ENCODE peak calls at places on chromosome 10, in eight cellular contexts. V, A, B, Q, F, J, R and T are unnamed samples.

GRCh38 chr10:71272122-71272771 is 46.8 kb upstream of the SLC29A3 start:
- DNase-seq in V (no peak), F (no peak), R (no peak), B (no peak), A (peak; percentile 80), J (no peak), Q (no peak), T (no peak)

GRCh38 chr10:35259769-35260397 is 76.4 kb upstream of the CCNY start:
- DNase-seq in V (no peak), J (no peak), R (no peak), Q (no peak), B (no peak), F (peak; percentile 14), A (no peak), T (peak; percentile 72)

GRCh38 chr10:127157506-127158205 is 38.7 kb downstream of the INSYN2A start:
- DNase-seq in A (no peak), R (no peak), B (no peak), Q (no peak), J (no peak), V (no peak), F (no peak), T (no peak)

GRCh38 chr10:91758303-91759146 is 39.7 kb upstream of the TNKS2 start:
- DNase-seq in J (no peak), A (peak; percentile 36), V (peak; percentile 84), F (peak; percentile 72), B (peak; percentile 11), Q (peak; percentile 65), R (peak; percentile 11), T (peak; percentile 39)

GRCh38 chr10:99329891-99330674 is 927 bp downstream of the CNNM1 start:
- DNase-seq in R (no peak), F (no peak), B (no peak), V (peak; percentile 59), Q (no peak), A (peak; percentile 83), J (no peak), T (no peak)

GRCh38 chr10:123348721-123349120 is 194.5 kb downstream of the BUB3 start:
- DNase-seq in B (no peak), Q (no peak), R (no peak), J (no peak), F (no peak), A (no peak), V (no peak), T (no peak)

GRCh38 chr10:125060038-125060437 is 100.3 kb downstream of the CTBP2 start:
- DNase-seq in V (no peak), B (no peak), J (no peak), R (no peak), F (no peak), Q (no peak), A (no peak), T (no peak)

GRCh38 chr10:76621886-76622620 is 1015.6 kb downstream of the KCNMA1 start:
- DNase-seq in B (no peak), V (no peak), Q (no peak), F (no peak), A (no peak), J (no peak), R (no peak), T (no peak)

GRCh38 chr10:58590152-58590551 is 77.5 kb downstream of the BICC1 start:
- DNase-seq in J (no peak), B (no peak), Q (no peak), F (no peak), R (no peak), A (peak; percentile 5), V (no peak), T (no peak)

GRCh38 chr10:86509145-86509544 is 12.4 kb downstream of the WAPL start:
- DNase-seq in Q (no peak), V (no peak), B (no peak), A (no peak), R (no peak), F (no peak), J (no peak), T (no peak)

GRCh38 chr10:47028466-47028865 is 117.2 kb downstream of the PTPN20 start:
- DNase-seq in V (no peak), A (no peak), Q (no peak), R (no peak), J (no peak), F (no peak), B (no peak), T (no peak)

GRCh38 chr10:29841724-29842649 is 207.2 kb upstream of the SVIL start:
- DNase-seq in R (no peak), Q (no peak), J (no peak), F (peak; percentile 56), V (peak; percentile 56), A (peak; percentile 77), B (no peak), T (no peak)

GRCh38 chr10:35271086-35271834 is 65.0 kb upstream of the CCNY start:
- DNase-seq in R (no peak), V (no peak), Q (no peak), A (no peak), F (no peak), J (no peak), B (no peak), T (no peak)

GRCh38 chr10:129552119-129552518 is 85.1 kb downstream of the MGMT start:
- DNase-seq in J (no peak), Q (no peak), B (no peak), V (no peak), R (peak; percentile 17), F (no peak), A (no peak), T (no peak)

GRCh38 chr10:123808873-123809272 is 82.7 kb downstream of the CPXM2 start:
- DNase-seq in J (no peak), Q (peak; percentile 21), V (no peak), A (no peak), F (no peak), B (no peak), R (no peak), T (peak; percentile 25)

GRCh38 chr10:6091630-6092029 is 2.8 kb downstream of the RBM17 start:
- DNase-seq in Q (no peak), R (no peak), B (no peak), F (no peak), A (no peak), J (no peak), V (no peak), T (no peak)

GRCh38 chr10:6406220-6407033 is 173.6 kb downstream of the PRKCQ start:
- DNase-seq in V (peak; percentile 41), R (no peak), J (no peak), F (peak; percentile 8), Q (peak; percentile 18), B (peak; percentile 29), A (peak; percentile 39), T (no peak)

GRCh38 chr10:60429084-60429849 is 39.6 kb upstream of the ANK3 start:
- DNase-seq in R (no peak), Q (no peak), J (no peak), V (no peak), A (no peak), B (no peak), F (no peak), T (no peak)

GRCh38 chr10:34875061-34875460 is 60.0 kb upstream of the PARD3 start:
- DNase-seq in B (no peak), V (no peak), J (no peak), A (no peak), R (no peak), F (no peak), Q (no peak), T (no peak)

GRCh38 chr10:62614389-62615157 is 189.9 kb upstream of the ADO start:
- DNase-seq in F (no peak), V (no peak), B (no peak), A (no peak), Q (no peak), J (no peak), R (peak; percentile 82), T (no peak)

GRCh38 chr10:69278446-69278963 is at the start of gene HK1:
- DNase-seq in J (no peak), B (no peak), F (no peak), Q (no peak), A (no peak), V (peak; percentile 15), R (no peak), T (no peak)

GRCh38 chr10:1939016-1939415 is 201.7 kb upstream of the ADARB2 start:
- DNase-seq in F (no peak), R (no peak), V (no peak), Q (no peak), B (no peak), J (no peak), A (no peak), T (no peak)
- TF ChIP-seq REST in F (no peak), R (no peak), V (no peak), Q (no peak), B (no peak), J (no peak), A (no peak), T (no peak)

DNA sequence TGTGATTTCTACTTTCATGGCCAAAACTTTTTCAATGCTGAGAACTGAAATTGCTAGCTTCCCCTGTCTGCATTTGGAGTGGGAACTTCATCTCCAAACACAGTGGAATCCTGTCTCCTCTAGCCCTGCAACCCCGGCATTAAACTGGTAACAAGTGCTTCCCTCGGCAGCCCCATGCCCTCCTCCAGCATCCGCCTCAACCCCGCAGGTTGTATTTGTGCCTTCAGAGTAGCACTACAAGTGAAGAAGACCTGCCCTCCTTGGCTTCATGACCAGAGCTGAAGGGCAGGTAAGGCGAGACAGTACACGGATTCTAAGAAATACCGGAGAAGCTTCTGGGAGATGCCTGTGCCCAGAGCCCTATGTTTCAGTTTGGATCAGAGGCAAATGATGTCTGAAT is 16.9 kb downstream of the C10orf53 start:
- DNase-seq in Q (no peak), F (no peak), A (no peak), J (no peak), R (no peak), V (no peak), B (no peak), T (no peak)
- H3K27me3 ChIP-seq in Q (peaks cover 22% of the 10 kb centered on the region), F (peaks cover 52% of the 10 kb centered on the region), A (no peaks in the 10 kb centered on the region), J (peaks cover 4% of the 10 kb centered on the region), R (peaks cover 6% of the 10 kb centered on the region), V (peaks cover 65% of the 10 kb centered on the region), B (peaks cover 38% of the 10 kb centered on the region), T (peaks cover 12% of the 10 kb centered on the region)

DNA sequence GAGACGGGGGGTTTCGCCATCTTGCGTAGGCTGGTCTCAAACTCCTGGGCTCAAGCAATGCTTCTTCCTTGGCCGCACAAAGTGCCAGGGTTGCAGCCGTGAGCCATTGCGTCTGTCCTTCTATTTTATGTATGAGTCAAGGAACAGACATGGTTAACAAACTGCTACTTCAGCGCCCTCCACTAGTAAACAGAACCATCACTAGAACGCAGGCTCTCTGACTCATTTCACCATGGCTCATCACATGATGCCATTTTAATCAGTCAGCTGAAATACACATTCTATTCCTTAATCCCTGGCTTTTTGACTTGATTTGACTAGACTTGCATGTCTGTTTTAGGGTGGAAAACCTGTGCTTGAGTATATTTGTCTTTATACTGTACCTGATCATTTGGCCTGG is 41.3 kb downstream of the CELF2 start:
- DNase-seq in R (no peak), J (no peak), F (no peak), B (no peak), Q (no peak), V (no peak), A (no peak), T (no peak)
- TF ChIP-seq REST in R (no peak), J (no peak), F (no peak), B (no peak), Q (no peak), V (no peak), A (no peak), T (no peak)

DNA sequence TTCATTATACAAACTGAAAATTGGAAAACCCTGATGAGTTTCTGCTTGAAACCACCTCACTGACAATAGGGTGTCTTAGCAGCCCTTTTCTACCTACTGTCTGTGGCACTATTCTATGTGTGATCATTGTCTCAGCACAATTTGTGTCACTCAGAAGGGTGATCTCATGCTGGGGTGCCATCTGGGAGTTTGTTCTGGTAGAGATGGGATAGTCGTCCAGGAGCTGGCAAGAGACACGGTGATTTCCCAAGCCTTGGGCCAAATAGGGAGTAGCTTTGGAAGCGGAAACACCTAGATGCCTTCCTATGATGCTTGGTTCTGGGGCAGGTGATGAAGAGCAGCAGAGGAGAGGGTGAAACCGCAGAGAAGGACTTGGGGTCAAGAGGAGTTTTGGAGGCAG is 186.2 kb downstream of the FRMD4A start:
- DNase-seq in F (no peak), J (no peak), V (no peak), Q (no peak), B (no peak), R (no peak), A (no peak), T (no peak)
- H3K27me3 ChIP-seq in F (peaks cover 17% of the 10 kb centered on the region), J (no peaks in the 10 kb centered on the region), V (no peaks in the 10 kb centered on the region), Q (peaks cover 62% of the 10 kb centered on the region), B (peaks cover 15% of the 10 kb centered on the region), R (no peaks in the 10 kb centered on the region), A (peaks cover 8% of the 10 kb centered on the region), T (no peaks in the 10 kb centered on the region)